ENCODE peak calls at places on chromosomes 16 and 17, in nine cellular contexts. L, I, E, J, F, H, Y, D and O are unnamed samples.

GRCh38 chr17:83082899-83083367 is 3.5 kb downstream of the METRNL start:
- DNase-seq in J (no peak), L (no peak), I (no peak), H (no peak), E (no peak), D (no peak), F (no peak), Y (no peak), O (no peak)

GRCh38 chr16:81544691-81545365 is 100.2 kb downstream of the CMIP start:
- DNase-seq in J (peak; percentile 59), D (peak; percentile 85), Y (no peak), E (no peak), H (no peak), I (no peak), F (peak; percentile 50), L (no peak), O (no peak)

GRCh38 chr16:17470871-17471744 is at the start of gene XYLT1:
- DNase-seq in D (peak; percentile 92), J (peak; percentile 95), F (no peak), I (peak; percentile 59), Y (peak; percentile 51), H (no peak), E (peak; percentile 69), L (peak; percentile 94), O (peak; percentile 38)

GRCh38 chr17:81453049-81453448 is 57.8 kb downstream of the BAHCC1 start:
- DNase-seq in Y (no peak), I (no peak), H (no peak), J (no peak), L (no peak), F (no peak), E (no peak), D (no peak), O (no peak)

GRCh38 chr17:29640413-29640812 is 17.7 kb upstream of the CORO6 start:
- DNase-seq in H (no peak), Y (no peak), E (peak; percentile 64), J (peak; percentile 46), L (no peak), I (no peak), D (no peak), F (no peak), O (no peak)

GRCh38 chr16:30953511-30954124 is 3.9 kb upstream of the SETD1A start:
- DNase-seq in J (peak; percentile 67), H (no peak), L (no peak), E (peak; percentile 79), D (peak; percentile 86), F (peak; percentile 69), I (peak; percentile 67), Y (no peak), O (peak; percentile 69)

GRCh38 chr17:41792835-41793748 is 6.6 kb upstream of the JUP start:
- DNase-seq in E (peak; percentile 87), F (peak; percentile 75), H (no peak), D (peak; percentile 59), Y (peak; percentile 62), I (peak; percentile 74), J (peak; percentile 49), L (no peak), O (no peak)

GRCh38 chr17:12522743-12523181 is 142.9 kb upstream of the MYOCD start:
- DNase-seq in D (no peak), I (no peak), Y (no peak), E (peak; percentile 52), L (no peak), J (peak; percentile 91), F (no peak), H (no peak), O (no peak)

GRCh38 chr17:74830861-74831260 is 28.8 kb downstream of the GRIN2C start:
- DNase-seq in F (no peak), E (no peak), L (no peak), D (no peak), J (no peak), I (no peak), H (no peak), Y (no peak), O (no peak)

GRCh38 chr16:51538707-51539604 is 387.9 kb upstream of the SALL1 start:
- DNase-seq in F (no peak), J (peak; percentile 93), Y (no peak), E (peak; percentile 85), D (peak; percentile 90), I (no peak), L (no peak), H (no peak), O (no peak)

GRCh38 chr17:45003877-45004276 is 35.8 kb upstream of the C1QL1 start:
- DNase-seq in Y (no peak), L (no peak), F (no peak), H (no peak), J (no peak), D (no peak), I (no peak), E (no peak), O (no peak)

GRCh38 chr17:57295526-57296023 is 39.3 kb downstream of the MSI2 start:
- DNase-seq in Y (no peak), L (no peak), I (no peak), F (no peak), J (peak; percentile 31), D (no peak), E (peak; percentile 21), H (no peak), O (no peak)

GRCh38 chr17:7380321-7380720 is 568 bp upstream of the TNK1 start:
- DNase-seq in D (no peak), E (peak; percentile 50), J (peak; percentile 37), L (peak; percentile 92), Y (peak; percentile 63), F (peak; percentile 66), H (no peak), I (peak; percentile 79), O (no peak)

GRCh38 chr17:57545836-57546305 is 199.2 kb downstream of the CCDC182 start:
- DNase-seq in I (no peak), D (no peak), Y (no peak), E (no peak), F (no peak), J (no peak), H (no peak), L (no peak), O (no peak)

GRCh38 chr17:10369239-10369638 is 3.6 kb downstream of the MYH13 start:
- DNase-seq in F (no peak), E (no peak), Y (no peak), L (no peak), H (no peak), J (no peak), D (no peak), I (no peak), O (no peak)

GRCh38 chr16:72677662-72678447 is 370.1 kb downstream of the ZFHX3 start:
- DNase-seq in F (no peak), D (no peak), L (no peak), H (no peak), I (no peak), J (peak; percentile 74), E (no peak), Y (no peak), O (no peak)

GRCh38 chr17:60161598-60162330 is 12.0 kb downstream of the CA4 start:
- DNase-seq in Y (no peak), D (peak; percentile 57), J (no peak), H (no peak), I (peak; percentile 52), L (no peak), F (peak; percentile 62), E (no peak), O (no peak)

GRCh38 chr17:17205368-17206148 is 575 bp downstream of the PLD6 start:
- DNase-seq in Y (peak; percentile 55), L (peak; percentile 93), H (no peak), J (peak; percentile 33), E (no peak), I (peak; percentile 79), F (peak; percentile 78), D (peak; percentile 83), O (no peak)

GRCh38 chr17:49191917-49192741 is 18.2 kb downstream of the GNGT2 start:
- DNase-seq in F (peak; percentile 90), H (no peak), J (peak; percentile 84), Y (peak; percentile 89), E (peak; percentile 89), I (peak; percentile 95), L (peak; percentile 99), D (peak; percentile 91), O (peak; percentile 96)

GRCh38 chr16:89669755-89670154 is 12.1 kb downstream of the SPATA33 start:
- DNase-seq in D (no peak), I (no peak), J (no peak), E (no peak), Y (no peak), H (no peak), L (no peak), F (no peak), O (no peak)

GRCh38 chr16:89672177-89672941 is 14.1 kb upstream of the CDK10 start:
- DNase-seq in F (no peak), H (no peak), I (no peak), Y (no peak), J (no peak), L (no peak), E (no peak), D (no peak), O (no peak)

GRCh38 chr16:89667633-89668032 is 10.0 kb downstream of the SPATA33 start:
- DNase-seq in L (no peak), I (no peak), J (no peak), F (no peak), H (no peak), E (no peak), D (no peak), Y (no peak), O (no peak)

GRCh38 chr16:89668790-89669158 is 11.1 kb downstream of the SPATA33 start:
- DNase-seq in H (no peak), Y (no peak), E (no peak), L (no peak), I (no peak), J (no peak), F (no peak), D (no peak), O (no peak)

GRCh38 chr16:89670496-89671431 is 13.1 kb downstream of the SPATA33 start:
- DNase-seq in H (no peak), I (no peak), L (no peak), J (peak; percentile 43), F (no peak), Y (no peak), E (peak; percentile 41), D (peak; percentile 62), O (no peak)
- TF ChIP-seq CTCF in H (no peak), I (no peak), L (no peak), J (no peak), F (no peak), Y (no peak), E (no peak), D (no peak), O (no peak)

GRCh38 chr17:27455914-27456680 is at the start of gene KSR1:
- DNase-seq in F (peak; percentile 93), L (peak; percentile 96), H (peak; percentile 40), E (peak; percentile 74), I (peak; percentile 93), D (peak; percentile 88), J (peak; percentile 87), Y (peak; percentile 82), O (peak; percentile 80)
- TF ChIP-seq CTCF in F (peak; percentile 52), L (no peak), H (peak; percentile 35), E (peak; percentile 47), I (peak; percentile 43), D (peak; percentile 76), J (peak; percentile 37), Y (peak; percentile 57), O (peak; percentile 72)

GRCh38 chr17:34163681-34164080 is 91.4 kb upstream of the CCL2 start:
- DNase-seq in E (peak; percentile 29), F (no peak), J (peak; percentile 48), Y (no peak), H (no peak), D (peak; percentile 52), L (no peak), I (peak; percentile 13), O (no peak)
- TF ChIP-seq CTCF in E (peak; percentile 51), F (peak; percentile 32), J (peak; percentile 64), Y (peak; percentile 61), H (peak; percentile 61), D (peak; percentile 72), L (no peak), I (peak; percentile 47), O (peak; percentile 57)

GRCh38 chr16:87392823-87393679 is 915 bp downstream of the MAP1LC3B start:
- DNase-seq in F (peak; percentile 78), J (peak; percentile 51), Y (peak; percentile 34), L (peak; percentile 92), E (peak; percentile 47), I (peak; percentile 56), H (no peak), D (peak; percentile 70), O (peak; percentile 28)
- TF ChIP-seq CTCF in F (peak; percentile 34), J (peak; percentile 25), Y (peak; percentile 46), L (no peak), E (peak; percentile 31), I (peak; percentile 36), H (no peak), D (no peak), O (peak; percentile 14)